ENCODE peak calls at places on chromosomes 3 and 15, in four cellular contexts. K is CD8-positive, alpha-beta T cell; C is mammary epithelial cell; H is psoas muscle. D is an unnamed sample. For H3K4me1, the result is how much of the 10 kb centered on the place peaks cover.

GRCh38 chr3:108301695-108302404 is 5.5 kb downstream of the HHLA2 start:
- DNase-seq in H (no peak), K (no peak), C (peak), D (no peak)

GRCh38 chr3:141093971-141094401 is 42.8 kb downstream of the SPSB4 start:
- DNase-seq in C (peak), K (no peak), H (peak), D (peak)

GRCh38 chr3:86249833-86250232 is 741.1 kb downstream of the VGLL3 start:
- DNase-seq in C (no peak), H (no peak), K (no peak), D (no peak)

GRCh38 chr15:80967451-80967850 is 22.2 kb downstream of the MESD start:
- DNase-seq in C (no peak), H (no peak), K (no peak), D (no peak)

GRCh38 chr3:141241248-141242034 is 9.8 kb downstream of the PXYLP1 start:
- DNase-seq in H (peak), C (no peak), K (no peak), D (peak)

GRCh38 chr3:140777631-140778030 is 99.8 kb downstream of the TRIM42 start:
- DNase-seq in H (no peak), K (no peak), C (no peak), D (no peak)

GRCh38 chr3:8205876-8206275 is 295.7 kb upstream of the LMCD1 start:
- DNase-seq in C (no peak), K (no peak), H (no peak), D (no peak)

GRCh38 chr3:45464336-45464809 is 76.0 kb downstream of the LARS2 start:
- DNase-seq in H (no peak), K (peak), C (no peak), D (no peak)

GRCh38 chr15:84631706-84632272 is 22.3 kb downstream of the WDR73 start:
- DNase-seq in C (no peak), K (no peak), H (no peak), D (no peak)

GRCh38 chr3:151015762-151016161 is 43.2 kb upstream of the CLRN1 start:
- DNase-seq in C (no peak), K (no peak), H (no peak), D (no peak)

GRCh38 chr3:141412087-141412935 is 44.0 kb downstream of the ZBTB38 start:
- DNase-seq in K (peak), H (no peak), C (peak), D (peak)

GRCh38 chr3:139448104-139448503 is 28.2 kb downstream of the RBP2 start:
- DNase-seq in C (peak), K (no peak), H (no peak), D (no peak)

GRCh38 chr3:32454731-32455608 is 47.7 kb downstream of the CMTM6 start:
- DNase-seq in C (no peak), H (no peak), K (no peak), D (no peak)

GRCh38 chr15:28912422-28912821 is 26.6 kb downstream of the APBA2 start:
- DNase-seq in H (no peak), C (no peak), K (no peak), D (no peak)

GRCh38 chr3:169964176-169964575 is 2.4 kb upstream of the SEC62 start:
- DNase-seq in K (no peak), H (no peak), C (peak), D (no peak)

GRCh38 chr3:10311710-10312109 is 9.2 kb downstream of the SEC13 start:
- DNase-seq in K (no peak), H (no peak), C (no peak), D (no peak)

GRCh38 chr3:25448750-25449684 is 21.0 kb downstream of the RARB start:
- DNase-seq in H (peak), C (peak), K (no peak), D (peak)

GRCh38 chr3:12884104-12884742 is 42.9 kb upstream of the RPL32 start:
- DNase-seq in H (peak), K (no peak), C (no peak), D (peak)

GRCh38 chr3:169634618-169635236 is 28.8 kb downstream of the MECOM start:
- DNase-seq in H (no peak), C (peak), K (no peak), D (no peak)

GRCh38 chr3:77254967-77255831 is 215.3 kb downstream of the ROBO2 start:
- DNase-seq in H (no peak), C (peak), K (no peak), D (no peak)

GRCh38 chr15:35723852-35724251 is 177.9 kb upstream of the DPH6 start:
- DNase-seq in K (no peak), C (no peak), H (no peak), D (no peak)

GRCh38 chr3:149204390-149204991 is 17.1 kb downstream of the CP start:
- DNase-seq in C (no peak), K (no peak), H (no peak), D (no peak)

GRCh38 chr3:151903501-151903991 is 30.1 kb downstream of the SUCNR1 start:
- DNase-seq in C (no peak), H (no peak), K (no peak), D (no peak)

GRCh38 chr15:38610748-38611147 is 46.1 kb upstream of the RASGRP1 start:
- DNase-seq in C (no peak), H (no peak), K (no peak), D (no peak)

GRCh38 chr15:72227192-72227586 is 3.8 kb downstream of the PKM start:
- DNase-seq in C (peak), H (peak), K (no peak), D (no peak)

GRCh38 chr3:82474711-82475110 is 713.3 kb upstream of the GBE1 start:
- DNase-seq in H (no peak), K (no peak), C (peak), D (no peak)

GRCh38 chr3:128348075-128348474 is 118.6 kb downstream of the DNAJB8 start:
- DNase-seq in K (no peak), H (no peak), C (no peak), D (no peak)
- H3K4me1 ChIP-seq in K (under half), H (under half), C (under half), D (under half)

DNA sequence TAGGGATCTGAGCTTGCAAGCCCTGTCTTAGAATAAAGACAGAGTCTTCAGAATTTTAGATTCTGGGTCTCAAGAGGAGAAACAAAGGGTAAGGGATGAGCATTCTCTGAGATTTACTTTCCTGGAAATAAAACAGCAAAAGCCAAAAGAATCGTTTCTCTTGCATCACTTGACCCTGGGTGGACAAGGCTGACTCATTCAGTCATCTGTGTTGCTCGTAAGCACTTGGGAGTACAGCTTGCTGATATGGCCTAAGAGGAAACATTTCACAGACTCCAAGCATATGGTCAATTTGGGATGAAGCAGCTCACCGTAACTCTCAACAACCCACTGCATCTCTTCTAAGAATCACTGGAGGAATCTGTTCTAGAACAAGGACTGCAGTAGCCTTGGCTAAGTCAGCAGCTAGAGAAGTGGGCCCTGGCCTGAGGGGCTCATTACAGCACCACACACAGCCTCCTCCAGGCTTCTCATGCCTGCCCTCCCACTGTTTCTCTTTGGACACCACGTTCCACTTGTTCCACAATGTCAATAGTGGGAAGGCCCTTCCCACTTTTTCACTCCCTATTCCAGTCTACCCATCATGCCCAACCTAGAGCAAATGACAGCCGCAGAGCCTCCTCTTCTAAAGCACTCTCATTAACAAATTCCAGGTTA is 86.1 kb downstream of the RFTN1 start:
- DNase-seq in H (peak), K (no peak), C (peak), D (no peak)
- H3K4me1 ChIP-seq in H (under half), K (under half), C (under half), D (half or more)

GRCh38 chr3:56785499-56785898 is 16.2 kb downstream of the ARHGEF3 start:
- DNase-seq in C (no peak), H (no peak), K (no peak), D (no peak)
- H3K4me1 ChIP-seq in C (half or more), H (half or more), K (half or more), D (half or more)

GRCh38 chr15:53847745-53848144 is 88.3 kb upstream of the WDR72 start:
- DNase-seq in H (no peak), K (no peak), C (no peak), D (no peak)

GRCh38 chr15:53843869-53844569 is 84.6 kb upstream of the WDR72 start:
- DNase-seq in K (no peak), C (no peak), H (no peak), D (no peak)

GRCh38 chr15:53843166-53843565 is 83.7 kb upstream of the WDR72 start:
- DNase-seq in H (no peak), K (no peak), C (no peak), D (no peak)

GRCh38 chr15:53840681-53841080 is 81.2 kb upstream of the WDR72 start:
- DNase-seq in C (no peak), H (no peak), K (no peak), D (no peak)

DNA sequence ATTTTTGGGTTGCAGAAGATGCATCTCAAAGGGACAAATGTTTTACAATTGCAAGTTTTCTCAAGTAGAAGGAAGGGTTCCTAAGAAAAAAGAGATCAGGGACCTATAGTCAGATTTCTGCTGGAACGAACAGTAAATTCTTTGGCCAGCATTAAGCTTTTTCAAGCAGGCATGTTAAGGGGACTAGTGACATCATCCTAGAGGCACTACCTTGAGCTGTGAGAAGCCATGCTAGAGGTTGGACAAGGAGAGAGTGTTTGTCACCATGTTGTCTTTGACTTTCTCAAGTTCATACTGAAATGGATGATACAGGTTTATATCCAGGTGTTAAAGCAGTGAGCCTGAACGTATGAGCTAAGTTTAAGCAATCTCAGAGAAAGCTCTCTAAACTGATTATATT is 85.2 kb upstream of the WDR72 start:
- DNase-seq in K (no peak), C (no peak), H (no peak), D (no peak)
- H3K4me1 ChIP-seq in K (under half), C (under half), H (under half), D (under half)

GRCh38 chr3:30720586-30721313 is 114.3 kb downstream of the TGFBR2 start:
- DNase-seq in K (no peak), H (no peak), C (peak), D (no peak)
- H3K4me1 ChIP-seq in K (under half), H (under half), C (under half), D (under half)

DNA sequence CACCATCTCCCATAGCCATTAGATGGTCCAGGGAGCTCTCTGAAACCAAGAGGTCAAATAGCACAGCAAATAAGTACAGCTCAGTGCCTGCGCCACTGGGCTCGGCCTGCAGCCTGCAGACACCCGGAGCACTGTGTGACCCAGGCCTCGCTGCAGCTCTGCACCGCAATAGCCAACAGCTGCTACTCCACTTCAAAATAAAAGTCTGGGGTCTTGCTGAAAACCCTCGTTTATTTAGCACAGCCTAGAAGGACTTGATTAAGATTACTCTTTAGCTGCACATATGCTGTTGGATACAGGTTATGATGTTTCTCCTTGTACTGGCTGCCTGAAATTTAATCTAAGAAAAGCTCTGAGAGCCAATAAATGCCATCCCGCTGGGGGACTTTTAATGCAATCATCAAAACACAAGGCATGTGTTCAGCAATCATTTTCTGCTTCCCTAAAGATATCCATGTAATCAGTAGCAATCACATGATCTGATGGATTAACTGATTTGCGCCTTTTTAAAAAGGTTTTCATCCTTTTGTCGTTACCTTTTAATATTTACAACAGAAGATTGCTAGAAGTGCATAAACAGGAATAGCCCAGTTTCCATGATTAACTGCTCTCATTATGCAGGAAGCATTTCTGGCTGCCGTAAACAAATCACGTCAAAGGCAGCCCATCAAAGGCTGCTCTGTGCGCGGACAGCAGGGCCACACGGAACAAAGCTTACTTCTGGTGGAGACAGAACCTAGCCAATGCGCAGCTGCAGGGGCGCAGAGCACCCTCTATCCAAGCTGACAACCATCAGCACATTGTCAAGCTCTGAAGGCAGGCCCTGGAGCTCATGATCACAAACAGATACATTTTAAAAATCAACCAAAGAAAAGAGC is 58.8 kb downstream of the CLASP2 start:
- DNase-seq in K (peak), C (peak), H (peak), D (peak)
- H3K4me1 ChIP-seq in K (under half), C (under half), H (under half), D (half or more)

DNA sequence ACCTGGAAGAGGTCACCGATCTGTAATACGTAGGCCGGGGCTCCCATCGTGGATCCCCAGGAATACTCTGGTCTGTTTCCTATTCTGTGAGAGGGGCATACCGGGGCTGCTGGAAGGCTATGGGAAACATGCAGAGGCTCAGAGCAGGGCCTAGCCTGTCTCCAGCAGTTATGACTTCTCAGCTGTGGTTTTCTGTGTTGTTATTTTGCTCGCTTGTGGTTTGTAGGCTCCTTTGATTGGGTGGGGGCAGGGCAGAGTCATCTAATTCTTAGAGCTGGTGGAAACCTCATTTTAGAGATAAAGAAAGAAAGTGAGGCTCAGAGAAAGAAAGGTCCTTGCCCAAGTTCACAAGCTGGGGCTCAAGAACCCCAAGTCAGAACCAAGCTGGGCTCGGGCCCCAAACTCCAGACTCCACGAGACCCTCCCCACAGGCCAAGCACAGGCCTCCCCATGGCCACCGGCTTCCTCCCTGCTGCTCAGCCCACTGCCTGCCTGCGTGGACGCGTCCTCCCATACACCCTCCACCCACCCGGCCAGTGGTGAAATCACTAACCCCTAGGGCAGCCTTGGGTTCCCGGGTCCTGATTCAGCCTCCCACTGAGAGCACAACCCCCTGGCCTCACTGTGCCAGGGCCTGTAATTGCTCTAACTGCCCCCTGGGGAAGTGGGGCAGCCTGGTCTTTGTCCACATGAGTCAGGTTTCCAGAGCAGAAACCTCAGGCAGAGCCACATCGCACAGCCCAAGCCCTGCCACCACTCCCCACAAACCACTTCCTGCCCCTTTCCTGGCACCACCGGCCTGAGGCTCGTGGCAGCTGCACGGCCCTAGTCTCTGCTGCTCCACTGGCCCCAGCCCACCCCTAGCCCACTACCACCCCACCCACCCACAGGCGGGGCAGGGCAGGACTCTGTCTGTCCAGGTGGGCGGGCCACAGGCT is 270.8 kb downstream of the UACA start:
- DNase-seq in C (peak), K (peak), H (peak), D (peak)
- H3K4me1 ChIP-seq in C (under half), K (half or more), H (under half), D (under half)

DNA sequence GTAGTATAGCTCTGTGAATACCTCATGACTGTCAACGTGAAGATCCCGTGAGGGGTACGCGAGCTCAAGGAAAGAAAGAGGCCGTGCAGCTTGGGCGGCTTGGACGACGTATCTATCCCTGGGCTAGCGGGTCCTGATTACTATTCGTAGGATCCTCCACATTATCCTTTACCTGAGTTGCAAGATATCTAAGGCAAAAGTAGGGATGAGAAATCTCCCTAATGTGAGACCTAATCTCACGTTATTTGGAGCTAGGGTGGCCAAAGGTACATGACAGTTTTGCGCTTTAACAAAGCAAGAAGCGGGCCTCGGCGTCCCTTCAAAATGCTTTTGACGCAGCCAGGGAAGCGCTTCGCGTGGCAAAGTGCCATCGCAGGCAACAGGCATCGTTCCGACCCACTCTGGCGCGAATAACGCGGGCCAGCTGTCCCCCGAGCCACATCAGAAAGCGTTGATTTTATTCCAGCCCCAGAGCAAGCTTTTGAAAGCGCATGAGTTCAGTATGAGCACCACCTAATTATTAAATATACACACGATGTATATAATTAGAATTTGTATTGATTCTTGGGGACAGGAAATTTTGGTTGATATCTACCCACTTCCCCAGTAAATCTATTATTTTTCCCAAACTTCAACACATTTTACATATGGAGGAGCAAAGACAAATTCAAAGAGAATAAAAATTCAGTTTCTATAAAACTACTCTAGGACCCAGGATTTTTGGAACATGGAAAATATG is 2.5 kb upstream of the EOMES start:
- DNase-seq in C (no peak), H (no peak), K (no peak), D (no peak)
- H3K4me1 ChIP-seq in C (under half), H (under half), K (under half), D (half or more)

GRCh38 chr3:185732782-185733181 is 92.1 kb downstream of the IGF2BP2 start:
- DNase-seq in K (no peak), C (peak), H (no peak), D (no peak)
- H3K4me1 ChIP-seq in K (under half), C (half or more), H (under half), D (under half)

GRCh38 chr3:66427951-66428350 is 72.9 kb downstream of the LRIG1 start:
- DNase-seq in H (no peak), K (no peak), C (no peak), D (no peak)
- H3K4me1 ChIP-seq in H (half or more), K (under half), C (under half), D (half or more)